ENCODE peak calls at places on chromosomes 12 and 14, in eight cellular contexts. One of them, this sample, is unnamed.

GRCh38 chr12:105100207-105100985 is 7.1 kb upstream of the WASHC4 start:
- DNase-seq in stimulated activated CD4-positive, alpha-beta T cell treated with anti-CD3 and anti-CD28 coated beads, Interleukin-2, amount 100 ng/mL, for 48 hours: no peak
- DNase-seq in HEK293T: no peak
- DNase-seq in fibroblast of lung: peak; percentile 81
- DNase-seq in NK-92 treated with Interleukin-12 subunit alpha and Interleukin-12 subunit beta, amount 100 ng/mL, for 24 hours: no peak
- DNase-seq in ureter: no peak
- DNase-seq in NCI-H2171 treated with DMSO at 0.1 percent for 48 hours: no peak
- DNase-seq in left ventricle myocardium inferior: no peak
- DNase-seq in this sample: no peak

GRCh38 chr12:14403711-14404164 is 38.3 kb downstream of the ATF7IP start:
- DNase-seq in stimulated activated CD4-positive, alpha-beta T cell treated with anti-CD3 and anti-CD28 coated beads, Interleukin-2, amount 100 ng/mL, for 48 hours: no peak
- DNase-seq in left ventricle myocardium inferior: no peak
- DNase-seq in NK-92 treated with Interleukin-12 subunit alpha and Interleukin-12 subunit beta, amount 100 ng/mL, for 24 hours: no peak
- DNase-seq in fibroblast of lung: peak; percentile 92
- DNase-seq in HEK293T: peak; percentile 15
- DNase-seq in NCI-H2171 treated with DMSO at 0.1 percent for 48 hours: peak; percentile 91
- DNase-seq in ureter: no peak
- DNase-seq in this sample: peak; percentile 90

GRCh38 chr14:21735200-21735599 is 61.6 kb upstream of the OR4E1 start:
- DNase-seq in fibroblast of lung: no peak
- DNase-seq in ureter: no peak
- DNase-seq in NCI-H2171 treated with DMSO at 0.1 percent for 48 hours: no peak
- DNase-seq in NK-92 treated with Interleukin-12 subunit alpha and Interleukin-12 subunit beta, amount 100 ng/mL, for 24 hours: no peak
- DNase-seq in stimulated activated CD4-positive, alpha-beta T cell treated with anti-CD3 and anti-CD28 coated beads, Interleukin-2, amount 100 ng/mL, for 48 hours: no peak
- DNase-seq in left ventricle myocardium inferior: no peak
- DNase-seq in HEK293T: no peak
- DNase-seq in this sample: no peak

GRCh38 chr14:33805593-33805992 is 145.3 kb downstream of the EGLN3 start:
- DNase-seq in fibroblast of lung: no peak
- DNase-seq in ureter: no peak
- DNase-seq in left ventricle myocardium inferior: no peak
- DNase-seq in NCI-H2171 treated with DMSO at 0.1 percent for 48 hours: no peak
- DNase-seq in NK-92 treated with Interleukin-12 subunit alpha and Interleukin-12 subunit beta, amount 100 ng/mL, for 24 hours: no peak
- DNase-seq in HEK293T: no peak
- DNase-seq in stimulated activated CD4-positive, alpha-beta T cell treated with anti-CD3 and anti-CD28 coated beads, Interleukin-2, amount 100 ng/mL, for 48 hours: no peak
- DNase-seq in this sample: no peak

GRCh38 chr12:124588689-124589318 is 21.4 kb upstream of the NCOR2 start:
- DNase-seq in NK-92 treated with Interleukin-12 subunit alpha and Interleukin-12 subunit beta, amount 100 ng/mL, for 24 hours: no peak
- DNase-seq in HEK293T: no peak
- DNase-seq in NCI-H2171 treated with DMSO at 0.1 percent for 48 hours: peak; percentile 87
- DNase-seq in stimulated activated CD4-positive, alpha-beta T cell treated with anti-CD3 and anti-CD28 coated beads, Interleukin-2, amount 100 ng/mL, for 48 hours: no peak
- DNase-seq in fibroblast of lung: peak; percentile 72
- DNase-seq in left ventricle myocardium inferior: peak; percentile 66
- DNase-seq in ureter: no peak
- DNase-seq in this sample: no peak

GRCh38 chr12:104448031-104448430 is 8.7 kb upstream of the CHST11 start:
- DNase-seq in stimulated activated CD4-positive, alpha-beta T cell treated with anti-CD3 and anti-CD28 coated beads, Interleukin-2, amount 100 ng/mL, for 48 hours: no peak
- DNase-seq in NK-92 treated with Interleukin-12 subunit alpha and Interleukin-12 subunit beta, amount 100 ng/mL, for 24 hours: no peak
- DNase-seq in HEK293T: no peak
- DNase-seq in fibroblast of lung: no peak
- DNase-seq in NCI-H2171 treated with DMSO at 0.1 percent for 48 hours: no peak
- DNase-seq in ureter: no peak
- DNase-seq in left ventricle myocardium inferior: no peak
- DNase-seq in this sample: no peak

GRCh38 chr14:85402546-85403162 is 127.3 kb upstream of the FLRT2 start:
- DNase-seq in ureter: no peak
- DNase-seq in NCI-H2171 treated with DMSO at 0.1 percent for 48 hours: no peak
- DNase-seq in HEK293T: no peak
- DNase-seq in stimulated activated CD4-positive, alpha-beta T cell treated with anti-CD3 and anti-CD28 coated beads, Interleukin-2, amount 100 ng/mL, for 48 hours: no peak
- DNase-seq in fibroblast of lung: no peak
- DNase-seq in left ventricle myocardium inferior: no peak
- DNase-seq in NK-92 treated with Interleukin-12 subunit alpha and Interleukin-12 subunit beta, amount 100 ng/mL, for 24 hours: no peak
- DNase-seq in this sample: peak; percentile 22

GRCh38 chr14:96748371-96748770 is 48.8 kb upstream of the VRK1 start:
- DNase-seq in HEK293T: no peak
- DNase-seq in ureter: peak; percentile 57
- DNase-seq in fibroblast of lung: no peak
- DNase-seq in NK-92 treated with Interleukin-12 subunit alpha and Interleukin-12 subunit beta, amount 100 ng/mL, for 24 hours: no peak
- DNase-seq in NCI-H2171 treated with DMSO at 0.1 percent for 48 hours: peak; percentile 86
- DNase-seq in left ventricle myocardium inferior: no peak
- DNase-seq in stimulated activated CD4-positive, alpha-beta T cell treated with anti-CD3 and anti-CD28 coated beads, Interleukin-2, amount 100 ng/mL, for 48 hours: no peak
- DNase-seq in this sample: no peak

GRCh38 chr14:56512521-56512920 is 67.1 kb upstream of the TMEM260 start:
- DNase-seq in stimulated activated CD4-positive, alpha-beta T cell treated with anti-CD3 and anti-CD28 coated beads, Interleukin-2, amount 100 ng/mL, for 48 hours: no peak
- DNase-seq in left ventricle myocardium inferior: no peak
- DNase-seq in fibroblast of lung: no peak
- DNase-seq in NCI-H2171 treated with DMSO at 0.1 percent for 48 hours: no peak
- DNase-seq in ureter: no peak
- DNase-seq in HEK293T: no peak
- DNase-seq in NK-92 treated with Interleukin-12 subunit alpha and Interleukin-12 subunit beta, amount 100 ng/mL, for 24 hours: no peak
- DNase-seq in this sample: no peak

GRCh38 chr14:69129264-69129880 is 23.5 kb downstream of the DCAF5 start:
- DNase-seq in HEK293T: peak; percentile 78
- DNase-seq in NK-92 treated with Interleukin-12 subunit alpha and Interleukin-12 subunit beta, amount 100 ng/mL, for 24 hours: peak; percentile 32
- DNase-seq in NCI-H2171 treated with DMSO at 0.1 percent for 48 hours: peak; percentile 85
- DNase-seq in ureter: peak; percentile 76
- DNase-seq in left ventricle myocardium inferior: peak; percentile 54
- DNase-seq in stimulated activated CD4-positive, alpha-beta T cell treated with anti-CD3 and anti-CD28 coated beads, Interleukin-2, amount 100 ng/mL, for 48 hours: peak; percentile 65
- DNase-seq in fibroblast of lung: peak; percentile 91
- DNase-seq in this sample: peak; percentile 83